ENCODE peak calls at places on chromosome 6, in ten cellular contexts. Z is lower leg skin, B is GM12878, F is breast epithelium, J is ovary, N is heart left ventricle, L is HCT116, I is A549, V is Peyer's patch, M is tibial nerve. X is an unnamed sample.

GRCh38 chr6:5215799-5216198 is 45.0 kb downstream of the LYRM4 start:
- DNase-seq in Z (no peak), B (no peak), F (no peak), J (no peak), N (no peak), L (no peak), I (no peak), V (no peak), M (no peak), X (no peak)

GRCh38 chr6:133309579-133309978 is 68.4 kb downstream of the EYA4 start:
- DNase-seq in Z (no peak), B (no peak), F (no peak), J (no peak), N (no peak), L (no peak), I (no peak), V (no peak), M (no peak), X (no peak)

GRCh38 chr6:31270788-31271640 is 878 bp downstream of the HLA-C start:
- DNase-seq in Z (no peak), B (no peak), F (peak), J (peak), N (peak), L (no peak), I (no peak), V (peak), M (peak), X (peak)

GRCh38 chr6:144151010-144151727 is 852 bp downstream of the STX11 start:
- DNase-seq in Z (no peak), B (peak), F (no peak), J (no peak), N (no peak), L (no peak), I (no peak), V (no peak), M (no peak), X (no peak)

GRCh38 chr6:134303903-134304302 is 14.0 kb downstream of the SGK1 start:
- DNase-seq in Z (no peak), B (no peak), F (no peak), J (no peak), N (no peak), L (no peak), I (no peak), V (no peak), M (no peak), X (no peak)

GRCh38 chr6:119201486-119201885 is 123.0 kb upstream of the FAM184A start:
- DNase-seq in Z (no peak), B (no peak), F (no peak), J (no peak), N (no peak), L (no peak), I (no peak), V (no peak), M (no peak), X (no peak)

GRCh38 chr6:134358320-134358719 is 40.4 kb upstream of the SGK1 start:
- DNase-seq in Z (no peak), B (no peak), F (no peak), J (no peak), N (no peak), L (no peak), I (no peak), V (no peak), M (no peak), X (no peak)

GRCh38 chr6:133865680-133866079 is 23.2 kb upstream of the TCF21 start:
- DNase-seq in Z (no peak), B (no peak), F (no peak), J (no peak), N (no peak), L (no peak), I (no peak), V (peak), M (no peak), X (no peak)

GRCh38 chr6:94196891-94197290 is 777.5 kb upstream of the EPHA7 start:
- DNase-seq in Z (no peak), B (no peak), F (no peak), J (no peak), N (no peak), L (no peak), I (no peak), V (no peak), M (no peak), X (no peak)

GRCh38 chr6:109816452-109817374 is 125.6 kb downstream of the FIG4 start:
- DNase-seq in Z (no peak), B (no peak), F (no peak), J (peak), N (no peak), L (no peak), I (no peak), V (no peak), M (no peak), X (no peak)

GRCh38 chr6:30360139-30360538 is 15.2 kb downstream of the RPP21 start:
- DNase-seq in Z (no peak), B (no peak), F (no peak), J (no peak), N (no peak), L (no peak), I (no peak), V (no peak), M (no peak), X (no peak)

GRCh38 chr6:27031302-27031701 is 216.2 kb upstream of the PRSS16 start:
- DNase-seq in Z (no peak), B (no peak), F (no peak), J (no peak), N (no peak), L (no peak), I (no peak), V (no peak), M (no peak), X (no peak)

GRCh38 chr6:42502127-42502526 is 50.4 kb upstream of the TRERF1 start:
- DNase-seq in Z (no peak), B (no peak), F (no peak), J (no peak), N (no peak), L (no peak), I (no peak), V (no peak), M (no peak), X (no peak)

GRCh38 chr6:136791296-136792065 is 796 bp downstream of the MAP3K5 start:
- DNase-seq in Z (peak), B (peak), F (no peak), J (peak), N (peak), L (no peak), I (peak), V (peak), M (peak), X (no peak)

GRCh38 chr6:4943716-4944115 is 60.1 kb downstream of the RPP40 start:
- DNase-seq in Z (no peak), B (no peak), F (no peak), J (no peak), N (no peak), L (no peak), I (no peak), V (no peak), M (no peak), X (no peak)

GRCh38 chr6:20197251-20197650 is 15.0 kb downstream of the MBOAT1 start:
- DNase-seq in Z (no peak), B (no peak), F (no peak), J (no peak), N (no peak), L (no peak), I (no peak), V (no peak), M (no peak), X (no peak)

GRCh38 chr6:33202799-33203198 is 1.7 kb upstream of the HSD17B8 start:
- DNase-seq in Z (no peak), B (no peak), F (no peak), J (no peak), N (no peak), L (no peak), I (no peak), V (no peak), M (no peak), X (no peak)

GRCh38 chr6:36659271-36659670 is 19.2 kb upstream of the CDKN1A start:
- DNase-seq in Z (no peak), B (no peak), F (no peak), J (no peak), N (no peak), L (no peak), I (no peak), V (no peak), M (no peak), X (no peak)

GRCh38 chr6:33696538-33697518 is 14.7 kb downstream of the UQCC2 start:
- DNase-seq in Z (no peak), B (no peak), F (peak), J (peak), N (peak), L (no peak), I (no peak), V (peak), M (no peak), X (peak)

GRCh38 chr6:116229287-116229913 is 24.5 kb downstream of the TSPYL4 start:
- DNase-seq in Z (peak), B (no peak), F (no peak), J (peak), N (peak), L (peak), I (no peak), V (peak), M (peak), X (peak)

GRCh38 chr6:90025418-90026089 is 131.3 kb downstream of the GJA10 start:
- DNase-seq in Z (no peak), B (no peak), F (no peak), J (no peak), N (no peak), L (peak), I (no peak), V (no peak), M (no peak), X (no peak)

GRCh38 chr6:99613705-99614429 is 7.2 kb downstream of the PRDM13 start:
- DNase-seq in Z (no peak), B (no peak), F (no peak), J (no peak), N (no peak), L (no peak), I (peak), V (peak), M (no peak), X (no peak)

GRCh38 chr6:85911067-85911466 is 268.4 kb upstream of the SYNCRIP start:
- DNase-seq in Z (no peak), B (no peak), F (no peak), J (no peak), N (no peak), L (no peak), I (no peak), V (no peak), M (no peak), X (no peak)

GRCh38 chr6:107488875-107489635 is 862 bp upstream of the SOBP start:
- DNase-seq in Z (no peak), B (no peak), F (no peak), J (peak), N (peak), L (no peak), I (peak), V (peak), M (peak), X (no peak)

GRCh38 chr6:25179051-25179778 is 100.0 kb upstream of the CARMIL1 start:
- DNase-seq in Z (no peak), B (no peak), F (no peak), J (no peak), N (no peak), L (no peak), I (no peak), V (no peak), M (no peak), X (no peak)

GRCh38 chr6:11618533-11618932 is 81.0 kb downstream of the TMEM170B start:
- DNase-seq in Z (no peak), B (peak), F (no peak), J (no peak), N (no peak), L (peak), I (peak), V (no peak), M (no peak), X (no peak)

GRCh38 chr6:37331047-37331446 is 22.7 kb upstream of the RNF8 start:
- DNase-seq in Z (no peak), B (no peak), F (no peak), J (no peak), N (no peak), L (no peak), I (no peak), V (no peak), M (no peak), X (no peak)

GRCh38 chr6:27834879-27835549 is 77.2 kb downstream of the OR2B2 start:
- DNase-seq in Z (no peak), B (no peak), F (no peak), J (no peak), N (no peak), L (no peak), I (no peak), V (no peak), M (no peak), X (no peak)

GRCh38 chr6:71028236-71028876 is 71.5 kb upstream of the B3GAT2 start:
- DNase-seq in Z (no peak), B (no peak), F (no peak), J (no peak), N (no peak), L (no peak), I (no peak), V (no peak), M (no peak), X (no peak)

GRCh38 chr6:25590986-25591385 is 61.0 kb upstream of the SCGN start:
- DNase-seq in Z (no peak), B (no peak), F (no peak), J (no peak), N (no peak), L (no peak), I (no peak), V (no peak), M (no peak), X (no peak)

GRCh38 chr6:155782320-155782730 is 326.7 kb upstream of the NOX3 start:
- DNase-seq in Z (no peak), B (no peak), F (no peak), J (no peak), N (no peak), L (peak), I (peak), V (no peak), M (no peak), X (peak)

GRCh38 chr6:25968769-25969168 is 6.2 kb downstream of the TRIM38 start:
- DNase-seq in Z (no peak), B (no peak), F (no peak), J (no peak), N (no peak), L (no peak), I (no peak), V (no peak), M (no peak), X (no peak)

GRCh38 chr6:154403803-154404202 is 47.2 kb upstream of the IPCEF1 start:
- DNase-seq in Z (no peak), B (no peak), F (no peak), J (peak), N (peak), L (no peak), I (no peak), V (no peak), M (no peak), X (peak)

GRCh38 chr6:49550413-49551125 is at the start of gene C6orf141:
- DNase-seq in Z (peak), B (no peak), F (peak), J (no peak), N (no peak), L (peak), I (peak), V (peak), M (no peak), X (peak)

GRCh38 chr6:29751480-29751879 is 28.2 kb downstream of the HLA-F start:
- DNase-seq in Z (no peak), B (no peak), F (no peak), J (no peak), N (no peak), L (no peak), I (no peak), V (no peak), M (no peak), X (no peak)

GRCh38 chr6:36984581-36985383 is 1.2 kb downstream of the MTCH1 start:
- DNase-seq in Z (no peak), B (no peak), F (no peak), J (peak), N (no peak), L (peak), I (no peak), V (no peak), M (no peak), X (peak)

DNA sequence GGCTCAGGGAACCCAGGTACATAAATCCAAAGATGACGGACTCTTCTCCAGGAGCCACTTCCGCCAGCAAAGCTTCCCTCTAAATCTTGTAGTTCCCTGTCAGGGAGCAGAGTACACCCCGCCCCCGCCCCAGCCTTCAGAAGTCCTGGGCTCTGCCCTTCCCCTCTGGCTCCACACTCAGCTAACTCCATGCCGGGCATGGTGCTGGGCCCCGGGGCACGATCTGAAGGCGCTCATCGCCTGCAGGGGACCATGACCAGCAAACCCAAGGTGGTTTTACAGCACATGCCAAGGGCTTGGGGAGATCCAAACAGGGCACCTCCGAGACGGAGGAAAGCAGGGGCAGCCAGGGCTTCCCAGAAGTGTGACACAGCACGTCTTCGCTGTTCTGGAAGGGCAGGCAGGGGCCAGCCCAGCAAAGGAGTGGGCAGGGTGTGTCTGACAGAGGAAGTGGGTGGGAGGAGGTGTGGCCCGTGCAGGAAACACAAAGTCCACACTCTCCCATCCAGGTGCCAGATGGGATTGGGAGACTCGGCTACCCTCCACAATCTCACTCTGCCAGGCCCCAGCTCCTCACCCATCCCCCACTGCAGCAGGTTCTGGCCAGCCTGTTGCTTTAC is 41.6 kb upstream of the SLC22A2 start:
- DNase-seq in Z (no peak), B (no peak), F (no peak), J (no peak), N (no peak), L (no peak), I (no peak), V (peak), M (no peak), X (no peak)
- TF ChIP-seq POLR2A in Z (no peak), B (no peak), F (no peak), J (no peak), N (no peak), L (no peak), I (no peak), V (peak), M (no peak), X (no peak)

GRCh38 chr6:7846971-7847818 is 63.4 kb downstream of the TXNDC5 start:
- DNase-seq in Z (no peak), B (no peak), F (no peak), J (no peak), N (no peak), L (no peak), I (no peak), V (no peak), M (no peak), X (no peak)
- TF ChIP-seq POLR2A in Z (no peak), B (no peak), F (no peak), J (no peak), N (no peak), L (no peak), I (no peak), V (no peak), M (no peak), X (no peak)

GRCh38 chr6:170264086-170264485 is 26.8 kb downstream of the DLL1 start:
- DNase-seq in Z (no peak), B (no peak), F (no peak), J (no peak), N (peak), L (no peak), I (no peak), V (no peak), M (no peak), X (no peak)

GRCh38 chr6:170260686-170261085 is 30.2 kb downstream of the DLL1 start:
- DNase-seq in Z (no peak), B (no peak), F (no peak), J (no peak), N (no peak), L (peak), I (peak), V (no peak), M (no peak), X (no peak)

GRCh38 chr6:170262481-170263088 is 28.3 kb downstream of the DLL1 start:
- DNase-seq in Z (no peak), B (no peak), F (no peak), J (no peak), N (peak), L (no peak), I (no peak), V (no peak), M (no peak), X (no peak)

GRCh38 chr6:170263410-170263809 is 27.5 kb downstream of the DLL1 start:
- DNase-seq in Z (no peak), B (no peak), F (no peak), J (no peak), N (peak), L (no peak), I (no peak), V (no peak), M (no peak), X (no peak)

GRCh38 chr6:170261643-170262480 is 29.0 kb downstream of the DLL1 start:
- DNase-seq in Z (no peak), B (no peak), F (no peak), J (peak), N (peak), L (no peak), I (no peak), V (no peak), M (no peak), X (no peak)
- TF ChIP-seq POLR2A in Z (no peak), B (no peak), F (no peak), J (no peak), N (no peak), L (no peak), I (no peak), V (no peak), M (no peak), X (no peak)

DNA sequence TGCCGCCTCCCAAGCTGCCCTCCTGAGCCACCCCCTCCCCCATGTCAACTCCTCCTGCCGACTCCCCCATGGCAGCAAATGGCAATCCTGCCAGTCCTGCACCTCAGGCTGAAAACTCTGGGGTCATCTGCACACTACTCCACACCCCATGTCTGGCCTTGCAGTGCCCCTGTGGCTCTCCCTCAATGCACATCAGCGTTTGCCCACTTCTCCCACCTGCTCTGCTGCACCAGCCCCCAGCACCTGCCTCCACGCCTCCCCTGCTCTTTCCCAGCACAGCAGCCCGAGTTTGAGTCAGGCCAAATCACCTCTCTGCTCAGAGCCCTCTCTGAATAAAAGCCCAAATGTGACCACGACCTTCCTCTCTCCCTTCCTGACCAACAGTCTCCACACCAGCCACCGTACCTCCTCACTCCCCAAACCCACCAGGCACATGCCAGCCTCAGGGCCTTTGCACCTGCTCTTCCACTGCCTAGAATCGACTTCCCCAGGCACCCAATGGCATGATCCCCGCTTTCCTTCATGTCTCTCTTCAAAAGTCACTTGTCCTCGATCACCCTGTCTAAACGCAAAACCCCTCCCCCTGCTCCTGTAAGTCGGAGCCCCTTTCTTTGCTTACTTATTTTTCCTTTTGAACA is 4.3 kb downstream of the PXDC1 start:
- DNase-seq in Z (no peak), B (no peak), F (peak), J (no peak), N (no peak), L (no peak), I (no peak), V (no peak), M (no peak), X (no peak)
- TF ChIP-seq POLR2A in Z (no peak), B (no peak), F (no peak), J (no peak), N (no peak), L (no peak), I (no peak), V (no peak), M (no peak), X (no peak)

GRCh38 chr6:122790740-122791679 is 2.0 kb downstream of the SMPDL3A start:
- DNase-seq in Z (no peak), B (no peak), F (no peak), J (no peak), N (no peak), L (no peak), I (no peak), V (no peak), M (no peak), X (no peak)

GRCh38 chr6:122789862-122790739 is 1.0 kb downstream of the SMPDL3A start:
- DNase-seq in Z (no peak), B (no peak), F (no peak), J (peak), N (peak), L (no peak), I (peak), V (no peak), M (no peak), X (no peak)

GRCh38 chr6:122788208-122788607 is 850 bp upstream of the SMPDL3A start:
- DNase-seq in Z (no peak), B (no peak), F (no peak), J (no peak), N (no peak), L (no peak), I (no peak), V (no peak), M (no peak), X (no peak)

GRCh38 chr6:122788663-122789062 is 395 bp upstream of the SMPDL3A start:
- DNase-seq in Z (no peak), B (no peak), F (no peak), J (no peak), N (no peak), L (no peak), I (no peak), V (no peak), M (no peak), X (no peak)

GRCh38 chr6:122789078-122789861 is at the start of gene SMPDL3A:
- DNase-seq in Z (peak), B (no peak), F (peak), J (peak), N (peak), L (peak), I (peak), V (peak), M (peak), X (peak)
- TF ChIP-seq POLR2A in Z (no peak), B (no peak), F (no peak), J (peak), N (peak), L (peak), I (peak), V (peak), M (peak), X (peak)